ENCODE peak calls at places on chromosomes 7 and 10, in four cellular contexts. V is cardiac fibroblast; R is stimulated activated CD8-positive, alpha-beta memory T cell treated with anti-CD3 and anti-CD28 coated beads, Interleukin-7, amount 100 ng/mL, for 48 hours; L is AG04450. Q is an unnamed sample.

GRCh38 chr10:12401466-12401865 is 52.1 kb downstream of the CAMK1D start:
- DNase-seq in V (no peak), L (no peak), R (no peak), Q (no peak)

GRCh38 chr7:28355553-28356319 is 56.6 kb upstream of the CREB5 start:
- DNase-seq in V (no peak), L (no peak), R (no peak), Q (no peak)

GRCh38 chr10:132521466-132522102 is 16.0 kb upstream of the INPP5A start:
- DNase-seq in R (no peak), L (no peak), V (no peak), Q (no peak)

GRCh38 chr7:158559356-158559755 is 28.3 kb downstream of the PTPRN2 start:
- DNase-seq in L (no peak), V (no peak), R (no peak), Q (no peak)

GRCh38 chr10:14740684-14741247 is 33.9 kb downstream of the FAM107B start:
- DNase-seq in R (no peak), L (no peak), V (no peak), Q (no peak)

GRCh38 chr10:124745678-124746077 is 1.5 kb upstream of the FAM53B start:
- DNase-seq in V (peak; percentile 77), R (no peak), L (no peak), Q (no peak)

GRCh38 chr7:119572132-119572531 is 700.8 kb upstream of the KCND2 start:
- DNase-seq in V (no peak), R (no peak), L (no peak), Q (no peak)

GRCh38 chr10:61793760-61794713 is 107.5 kb upstream of the ARID5B start:
- DNase-seq in R (no peak), L (no peak), V (peak; percentile 43), Q (no peak)

GRCh38 chr10:62183857-62184805 is 84.5 kb downstream of the RTKN2 start:
- DNase-seq in R (no peak), V (no peak), L (no peak), Q (no peak)

GRCh38 chr10:5565671-5566581 is 41.2 kb downstream of the CALML3 start:
- DNase-seq in V (no peak), L (peak; percentile 51), R (no peak), Q (no peak)

GRCh38 chr10:23157239-23157661 is 34.9 kb upstream of the PTF1A start:
- DNase-seq in R (no peak), V (no peak), L (no peak), Q (no peak)

GRCh38 chr7:101885597-101885955 is 68.2 kb downstream of the CUX1 start:
- DNase-seq in R (no peak), V (no peak), L (no peak), Q (no peak)

GRCh38 chr7:102306916-102307677 is 20.4 kb downstream of the SH2B2 start:
- DNase-seq in R (no peak), L (peak; percentile 21), V (peak; percentile 44), Q (no peak)

GRCh38 chr10:110574420-110574819 is 6.9 kb downstream of the SMC3 start:
- DNase-seq in L (no peak), V (no peak), R (no peak), Q (no peak)